ENCODE peak calls at places on chromosome 2, in seven cellular contexts. G is lower lobe of right lung; Z is aorta; X is suprapubic skin; O is CD8-positive, alpha-beta memory T cell; H is body of pancreas; Q is pancreas. Y is an unnamed sample. For H3K4me1, the result is how much of the 10 kb centered on the place peaks cover.

GRCh38 chr2:216863029-216863428 is 3.2 kb upstream of the TNP1 start:
- DNase-seq in Q (no peak), Z (no peak), H (no peak), O (no peak), X (no peak), G (no peak), Y (no peak)

GRCh38 chr2:229708335-229708734 is 6.0 kb downstream of the DNER start:
- DNase-seq in O (no peak), Q (no peak), X (no peak), Z (no peak), G (no peak), H (no peak), Y (no peak)

GRCh38 chr2:222105046-222105445 is 193.8 kb downstream of the PAX3 start:
- DNase-seq in H (no peak), G (no peak), Q (no peak), X (no peak), Z (no peak), O (no peak), Y (no peak)

GRCh38 chr2:160324161-160324768 is 124.2 kb upstream of the ITGB6 start:
- DNase-seq in Q (no peak), X (no peak), G (peak), Z (peak), H (peak), O (peak), Y (no peak)

GRCh38 chr2:142769761-142770160 is 107.7 kb upstream of the KYNU start:
- DNase-seq in X (no peak), O (no peak), G (no peak), Q (no peak), Z (no peak), H (no peak), Y (no peak)

GRCh38 chr2:38540580-38541290 is 62.0 kb downstream of the HNRNPLL start:
- DNase-seq in Z (no peak), O (no peak), Q (no peak), H (no peak), G (no peak), X (no peak), Y (no peak)

GRCh38 chr2:77397763-77398162 is 124.4 kb downstream of the LRRTM4 start:
- DNase-seq in Q (no peak), G (no peak), O (no peak), X (no peak), H (no peak), Z (no peak), Y (no peak)

GRCh38 chr2:8857709-8858108 is 20.3 kb upstream of the KIDINS220 start:
- DNase-seq in Z (no peak), O (no peak), Q (no peak), G (no peak), X (no peak), H (no peak), Y (no peak)

GRCh38 chr2:231676243-231676642 is 32.1 kb upstream of the PTMA start:
- DNase-seq in Z (no peak), G (no peak), Q (no peak), X (no peak), H (no peak), O (no peak), Y (no peak)

GRCh38 chr2:219642064-219642444 is 14.6 kb downstream of the SLC4A3 start:
- DNase-seq in O (no peak), G (no peak), Q (no peak), Z (no peak), X (no peak), H (no peak), Y (no peak)

GRCh38 chr2:73386342-73386868 is 769 bp downstream of the ALMS1 start:
- DNase-seq in Z (no peak), X (no peak), H (no peak), O (no peak), G (no peak), Q (no peak), Y (no peak)

GRCh38 chr2:10591207-10591606 is 98.6 kb downstream of the NOL10 start:
- DNase-seq in O (no peak), G (no peak), Q (no peak), X (no peak), H (no peak), Z (no peak), Y (no peak)

GRCh38 chr2:150282821-150283309 is 204.6 kb downstream of the RND3 start:
- DNase-seq in H (no peak), G (no peak), O (no peak), X (no peak), Z (no peak), Q (no peak), Y (no peak)

GRCh38 chr2:98805412-98806265 is 74.7 kb upstream of the MGAT4A start:
- DNase-seq in O (no peak), G (peak), X (no peak), Z (peak), H (no peak), Q (no peak), Y (no peak)

GRCh38 chr2:136134126-136134525 is 16.2 kb upstream of the CXCR4 start:
- DNase-seq in O (peak), Z (no peak), Q (no peak), X (no peak), H (no peak), G (no peak), Y (no peak)

GRCh38 chr2:231372326-231372725 is 23.2 kb upstream of the B3GNT7 start:
- DNase-seq in Z (no peak), H (no peak), Q (no peak), G (peak), X (no peak), O (no peak), Y (no peak)

GRCh38 chr2:150143087-150143536 is 344.4 kb downstream of the RND3 start:
- DNase-seq in G (no peak), O (no peak), Q (no peak), Z (no peak), H (no peak), X (no peak), Y (no peak)

GRCh38 chr2:85795331-85796045 is 41.7 kb downstream of the ATOH8 start:
- DNase-seq in Z (peak), H (no peak), G (no peak), O (no peak), Q (peak), X (peak), Y (no peak)

GRCh38 chr2:38446972-38447561 is 70.0 kb upstream of the ATL2 start:
- DNase-seq in H (no peak), X (no peak), O (no peak), Q (no peak), Z (no peak), G (no peak), Y (no peak)

GRCh38 chr2:230137902-230138539 is 69.3 kb upstream of the SLC16A14 start:
- DNase-seq in X (no peak), G (no peak), Q (no peak), Z (no peak), H (no peak), O (no peak), Y (no peak)

GRCh38 chr2:159982842-159983785 is 79.3 kb downstream of the PLA2R1 start:
- DNase-seq in G (no peak), Z (no peak), H (no peak), X (no peak), Q (no peak), O (no peak), Y (no peak)

GRCh38 chr2:8036366-8036765 is 645.5 kb upstream of the ID2 start:
- DNase-seq in Q (no peak), Z (no peak), X (no peak), H (no peak), G (no peak), O (no peak), Y (no peak)

GRCh38 chr2:226179010-226179409 is 620.6 kb downstream of the IRS1 start:
- DNase-seq in O (no peak), H (no peak), Z (no peak), G (no peak), Q (no peak), X (no peak), Y (no peak)

GRCh38 chr2:211744379-211744778 is 794.2 kb downstream of the ERBB4 start:
- DNase-seq in O (no peak), Z (no peak), G (no peak), H (no peak), Q (no peak), X (no peak), Y (no peak)

GRCh38 chr2:147543056-147543455 is 301.8 kb upstream of the ACVR2A start:
- DNase-seq in H (no peak), Q (no peak), X (no peak), Z (no peak), O (no peak), G (no peak), Y (no peak)

GRCh38 chr2:45851576-45852304 is 200.3 kb downstream of the PRKCE start:
- DNase-seq in X (no peak), H (no peak), Z (no peak), O (no peak), Q (no peak), G (no peak), Y (peak)

GRCh38 chr2:143171817-143172216 is 42.6 kb downstream of the ARHGAP15 start:
- DNase-seq in Z (no peak), X (no peak), G (no peak), Q (no peak), O (no peak), H (no peak), Y (no peak)

GRCh38 chr2:228135300-228135699 is 46.2 kb downstream of the SPHKAP start:
- DNase-seq in Q (no peak), X (no peak), G (no peak), O (no peak), Z (no peak), H (no peak), Y (no peak)

GRCh38 chr2:162821176-162821575 is 17.4 kb downstream of the KCNH7 start:
- DNase-seq in Q (no peak), O (no peak), X (no peak), H (no peak), Z (no peak), G (no peak), Y (no peak)

GRCh38 chr2:193868833-193869232 is 1674.1 kb upstream of the TMEFF2 start:
- DNase-seq in H (no peak), Q (no peak), X (no peak), Z (no peak), G (no peak), O (no peak), Y (no peak)

GRCh38 chr2:164782323-164782722 is 59.3 kb downstream of the COBLL1 start:
- DNase-seq in G (no peak), O (no peak), Z (no peak), X (no peak), H (no peak), Q (no peak), Y (no peak)

GRCh38 chr2:25872134-25872533 is 6.2 kb downstream of the ASXL2 start:
- DNase-seq in X (no peak), G (no peak), Z (no peak), O (no peak), Q (no peak), H (no peak), Y (no peak)

GRCh38 chr2:66840321-66841014 is 405.5 kb downstream of the MEIS1 start:
- DNase-seq in G (no peak), Z (no peak), Q (no peak), O (no peak), H (no peak), X (no peak), Y (no peak)

GRCh38 chr2:130726614-130727180 is 2.2 kb upstream of the GPR148 start:
- DNase-seq in X (no peak), G (no peak), H (no peak), Q (peak), Z (no peak), O (no peak), Y (no peak)

GRCh38 chr2:53770264-53770663 is 2.7 kb downstream of the CHAC2 start:
- DNase-seq in Q (no peak), Z (no peak), H (no peak), O (no peak), G (no peak), X (no peak), Y (no peak)

GRCh38 chr2:159476329-159476728 is 140.0 kb downstream of the BAZ2B start:
- DNase-seq in X (no peak), Q (no peak), Z (no peak), O (no peak), H (no peak), G (no peak), Y (no peak)

GRCh38 chr2:151999058-151999457 is 99.8 kb downstream of the CACNB4 start:
- DNase-seq in Q (no peak), O (peak), H (peak), Z (peak), G (peak), X (no peak), Y (no peak)

GRCh38 chr2:150832686-150833085 is 345.2 kb upstream of the RND3 start:
- DNase-seq in X (no peak), Q (no peak), H (no peak), O (no peak), Z (no peak), G (no peak), Y (no peak)

GRCh38 chr2:120819720-120820210 is 84.1 kb downstream of the GLI2 start:
- DNase-seq in Q (no peak), Z (peak), O (no peak), X (no peak), H (no peak), G (peak), Y (no peak)

GRCh38 chr2:1758112-1758630 is 13.9 kb upstream of the PXDN start:
- DNase-seq in H (no peak), Z (no peak), Q (no peak), X (no peak), G (no peak), O (no peak), Y (no peak)

DNA sequence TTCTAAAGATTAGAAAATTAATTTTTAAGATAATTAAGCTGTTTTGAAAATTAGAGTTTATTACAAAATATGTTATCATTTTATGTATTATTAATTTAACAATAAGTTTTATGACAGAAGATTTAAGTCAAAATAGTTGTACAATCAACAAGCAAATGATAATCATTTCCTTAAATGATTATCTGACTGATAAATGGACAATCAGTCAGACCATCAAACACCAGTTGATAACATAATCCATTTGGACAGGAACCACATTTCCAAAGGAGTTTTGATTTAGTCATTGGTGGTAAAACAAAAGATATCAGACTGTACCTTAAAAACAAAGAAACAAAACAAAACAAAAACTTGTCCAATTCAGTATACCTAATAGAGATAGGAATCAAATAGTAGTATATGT is 1.9 kb downstream of the TFPI start:
- DNase-seq in O (no peak), X (no peak), Q (no peak), Z (no peak), G (no peak), H (no peak), Y (no peak)
- H3K4me3 ChIP-seq in O (no peak), X (peak), Q (peak), Z (no peak), G (peak), H (no peak), Y (no peak)

GRCh38 chr2:201420442-201421113 is 30.7 kb downstream of the TRAK2 start:
- DNase-seq in H (no peak), O (no peak), Z (no peak), G (no peak), Q (no peak), X (no peak), Y (no peak)
- H3K4me1 ChIP-seq in H (under half), O (under half), Z (under half), G (under half), Q (under half), X (under half), Y (under half)

GRCh38 chr2:186841940-186842339 is 7.0 kb downstream of the ZSWIM2 start:
- DNase-seq in Q (no peak), O (no peak), Z (no peak), H (no peak), X (no peak), G (no peak), Y (no peak)
- H3K4me3 ChIP-seq in Q (no peak), O (no peak), Z (no peak), H (no peak), X (no peak), G (no peak), Y (no peak)

GRCh38 chr2:177393381-177393780 is 808 bp downstream of the AGPS start:
- DNase-seq in Z (no peak), H (no peak), X (no peak), G (no peak), O (peak), Q (no peak), Y (no peak)

GRCh38 chr2:177392373-177393246 is at the start of gene AGPS:
- DNase-seq in G (peak), Z (peak), X (peak), H (peak), Q (peak), O (peak), Y (peak)

GRCh38 chr2:177394622-177395021 is 2.0 kb downstream of the AGPS start:
- DNase-seq in X (no peak), Q (no peak), G (no peak), O (no peak), H (no peak), Z (no peak), Y (no peak)

GRCh38 chr2:177395594-177395993 is 3.0 kb downstream of the AGPS start:
- DNase-seq in H (no peak), G (no peak), Z (no peak), O (no peak), X (no peak), Q (no peak), Y (no peak)

DNA sequence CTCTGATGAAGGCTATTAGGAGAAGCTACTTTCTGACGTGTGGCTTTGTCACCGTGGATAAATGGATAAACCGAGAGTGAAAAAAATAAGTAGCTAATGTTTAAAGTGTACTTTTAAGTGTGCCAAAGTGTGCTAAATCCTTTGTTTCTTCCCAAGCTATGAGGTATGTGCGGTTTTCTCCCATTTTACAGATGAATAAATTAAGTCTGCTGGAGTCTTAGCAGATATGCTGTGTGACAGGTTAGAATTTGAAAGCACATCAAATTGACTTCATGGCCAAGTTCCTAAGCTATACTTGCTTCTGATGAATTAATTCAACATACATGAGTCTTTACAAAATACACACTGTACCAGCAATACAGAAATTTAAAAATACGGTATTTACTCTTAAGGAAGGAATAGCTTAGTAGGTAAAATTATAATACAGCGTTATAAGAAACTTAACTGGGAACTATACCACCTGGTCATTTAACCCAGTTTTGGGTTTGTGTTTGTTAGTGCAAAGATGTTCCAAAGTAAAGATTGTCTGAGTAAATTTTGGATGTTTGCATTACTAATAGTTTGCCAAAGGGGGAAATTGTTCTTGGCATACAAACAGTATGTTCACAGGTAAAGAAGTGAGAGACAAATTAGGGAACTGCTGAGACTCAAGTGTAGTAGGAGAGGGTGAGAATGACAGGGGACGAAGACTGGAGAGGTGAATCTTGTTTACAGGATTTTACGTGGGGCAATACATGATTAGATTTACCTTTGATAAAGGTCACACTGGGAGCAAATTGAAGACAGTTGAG is 1.4 kb downstream of the AGPS start:
- DNase-seq in Q (no peak), H (no peak), G (no peak), Z (no peak), X (no peak), O (no peak), Y (no peak)
- H3K4me1 ChIP-seq in Q (under half), H (half or more), G (half or more), Z (under half), X (under half), O (under half), Y (under half)

GRCh38 chr2:173157894-173158293 is 82.2 kb downstream of the MAP3K20 start:
- DNase-seq in Z (no peak), G (no peak), O (no peak), X (no peak), H (no peak), Q (no peak), Y (no peak)

GRCh38 chr2:173159794-173160463 is 84.3 kb downstream of the MAP3K20 start:
- DNase-seq in Z (peak), G (peak), X (peak), H (peak), Q (no peak), O (no peak), Y (peak)

GRCh38 chr2:173161516-173161915 is 85.9 kb downstream of the MAP3K20 start:
- DNase-seq in O (no peak), Z (no peak), H (no peak), Q (no peak), X (no peak), G (no peak), Y (no peak)

GRCh38 chr2:173160618-173161017 is 85.0 kb downstream of the MAP3K20 start:
- DNase-seq in Q (no peak), X (no peak), O (no peak), H (no peak), G (no peak), Z (no peak), Y (no peak)

DNA sequence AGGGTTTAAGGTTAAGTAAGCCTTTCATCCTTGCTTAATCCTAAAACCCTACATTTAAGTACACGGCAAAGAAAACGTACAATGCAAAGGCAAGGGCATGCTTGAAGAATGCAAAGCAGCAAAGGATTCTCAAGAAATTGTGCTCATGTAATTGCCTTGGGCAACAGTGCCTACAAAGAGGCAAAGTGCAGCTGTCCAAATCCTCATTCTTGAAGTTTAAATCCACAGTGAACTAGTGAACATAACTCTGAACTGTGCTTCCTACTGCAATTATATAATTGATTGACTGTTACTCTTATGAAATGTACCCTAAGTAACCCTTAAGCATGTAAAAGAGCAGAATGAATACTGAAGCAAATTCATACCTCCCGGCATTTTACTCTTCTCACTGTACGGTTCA is 85.4 kb downstream of the MAP3K20 start:
- DNase-seq in H (no peak), Q (no peak), X (no peak), G (no peak), Z (no peak), O (no peak), Y (no peak)
- H3K4me3 ChIP-seq in H (no peak), Q (no peak), X (no peak), G (no peak), Z (no peak), O (no peak), Y (no peak)

GRCh38 chr2:70687461-70687795 is 80.6 kb downstream of the ADD2 start:
- DNase-seq in Z (no peak), Q (no peak), O (no peak), X (no peak), H (no peak), G (no peak), Y (no peak)
- H3K4me1 ChIP-seq in Z (under half), Q (under half), O (under half), X (under half), H (under half), G (under half), Y (under half)

GRCh38 chr2:113179446-113180045 is 5.8 kb downstream of the PSD4 start:
- DNase-seq in H (no peak), Z (peak), O (no peak), Q (no peak), X (peak), G (no peak), Y (no peak)

GRCh38 chr2:113180131-113180946 is 6.6 kb downstream of the PSD4 start:
- DNase-seq in O (no peak), Q (no peak), G (no peak), Z (peak), X (peak), H (no peak), Y (no peak)

GRCh38 chr2:113182471-113183260 is 8.9 kb downstream of the PSD4 start:
- DNase-seq in H (no peak), Z (peak), O (no peak), G (no peak), X (no peak), Q (no peak), Y (no peak)

GRCh38 chr2:113183264-113183663 is 9.5 kb downstream of the PSD4 start:
- DNase-seq in Z (peak), Q (no peak), H (no peak), O (no peak), X (no peak), G (no peak), Y (no peak)

GRCh38 chr2:113181491-113182051 is 7.8 kb downstream of the PSD4 start:
- DNase-seq in G (no peak), H (peak), Q (no peak), X (peak), O (no peak), Z (peak), Y (no peak)
- H3K4me3 ChIP-seq in G (no peak), H (no peak), Q (no peak), X (no peak), O (peak), Z (no peak), Y (no peak)

GRCh38 chr2:100773538-100773937 is 46.4 kb upstream of the NPAS2 start:
- DNase-seq in Z (no peak), O (no peak), X (no peak), H (no peak), Q (no peak), G (no peak), Y (no peak)
- H3K4me1 ChIP-seq in Z (under half), O (under half), X (under half), H (under half), Q (under half), G (under half), Y (under half)